ENCODE peak calls at places on chromosomes 13 and 19, in five cellular contexts. One of them, this sample, is unnamed.

GRCh38 chr13:44156294-44156658 is 217.3 kb upstream of the SERP2 start:
- DNase-seq in fibroblast of lung: no peak
- DNase-seq in MM.1S: no peak
- DNase-seq in neuronal stem cell: no peak
- DNase-seq in K562: no peak
- DNase-seq in this sample: no peak

GRCh38 chr13:103803349-103803748 is 737.1 kb upstream of the SLC10A2 start:
- DNase-seq in fibroblast of lung: no peak
- DNase-seq in MM.1S: no peak
- DNase-seq in neuronal stem cell: no peak
- DNase-seq in K562: no peak
- DNase-seq in this sample: no peak

GRCh38 chr13:107867701-107868661 is 347.4 kb downstream of the LIG4 start:
- DNase-seq in fibroblast of lung: peak; percentile 58
- DNase-seq in MM.1S: no peak
- DNase-seq in neuronal stem cell: peak; percentile 66
- DNase-seq in K562: peak; percentile 78
- DNase-seq in this sample: peak; percentile 83

GRCh38 chr13:74325106-74325505 is 190.9 kb upstream of the KLF12 start:
- DNase-seq in fibroblast of lung: peak; percentile 82
- DNase-seq in MM.1S: no peak
- DNase-seq in neuronal stem cell: no peak
- DNase-seq in K562: no peak
- DNase-seq in this sample: no peak

GRCh38 chr13:26881154-26881553 is 120.6 kb upstream of the GPR12 start:
- DNase-seq in fibroblast of lung: peak; percentile 2
- DNase-seq in MM.1S: no peak
- DNase-seq in neuronal stem cell: no peak
- DNase-seq in K562: no peak
- DNase-seq in this sample: no peak

GRCh38 chr19:45187421-45188100 is 9.0 kb downstream of the BLOC1S3 start:
- DNase-seq in fibroblast of lung: no peak
- DNase-seq in MM.1S: peak; percentile 61
- DNase-seq in neuronal stem cell: no peak
- DNase-seq in K562: peak; percentile 65
- DNase-seq in this sample: peak; percentile 77

GRCh38 chr19:57642396-57643046 is 9.6 kb downstream of the ZNF211 start:
- DNase-seq in fibroblast of lung: no peak
- DNase-seq in MM.1S: no peak
- DNase-seq in neuronal stem cell: no peak
- DNase-seq in K562: no peak
- DNase-seq in this sample: no peak

GRCh38 chr19:58555920-58556632 is 1.2 kb upstream of the CHMP2A start:
- DNase-seq in fibroblast of lung: no peak
- DNase-seq in MM.1S: no peak
- DNase-seq in neuronal stem cell: no peak
- DNase-seq in K562: no peak
- DNase-seq in this sample: no peak

GRCh38 chr19:45632468-45633196 is 6.6 kb downstream of the EML2 start:
- DNase-seq in fibroblast of lung: peak; percentile 90
- DNase-seq in MM.1S: no peak
- DNase-seq in neuronal stem cell: peak; percentile 88
- DNase-seq in K562: peak; percentile 98
- DNase-seq in this sample: peak; percentile 93

GRCh38 chr19:3175761-3176714 is 2.5 kb upstream of the S1PR4 start:
- DNase-seq in fibroblast of lung: peak; percentile 39
- DNase-seq in MM.1S: no peak
- DNase-seq in neuronal stem cell: no peak
- DNase-seq in K562: no peak
- DNase-seq in this sample: no peak

GRCh38 chr19:13015361-13016231 is 20.3 kb downstream of the NFIX start:
- DNase-seq in fibroblast of lung: peak; percentile 55
- DNase-seq in MM.1S: no peak
- DNase-seq in neuronal stem cell: no peak
- DNase-seq in K562: peak; percentile 38
- DNase-seq in this sample: peak; percentile 62

GRCh38 chr19:45569619-45570421 is 14.8 kb downstream of the OPA3 start:
- DNase-seq in fibroblast of lung: peak; percentile 38
- DNase-seq in MM.1S: peak; percentile 51
- DNase-seq in neuronal stem cell: peak; percentile 47
- DNase-seq in K562: peak; percentile 77
- DNase-seq in this sample: peak; percentile 80

GRCh38 chr19:18795540-18795939 is 4.4 kb upstream of the COMP start:
- DNase-seq in fibroblast of lung: no peak
- DNase-seq in MM.1S: no peak
- DNase-seq in neuronal stem cell: no peak
- DNase-seq in K562: no peak
- DNase-seq in this sample: peak; percentile 64

GRCh38 chr19:43784981-43785808 is 4.4 kb upstream of the KCNN4 start:
- DNase-seq in fibroblast of lung: peak; percentile 77
- DNase-seq in MM.1S: peak; percentile 79
- DNase-seq in neuronal stem cell: peak; percentile 59
- DNase-seq in K562: peak; percentile 70
- DNase-seq in this sample: peak; percentile 86

GRCh38 chr13:99992376-99992775 is 10.8 kb downstream of the ZIC2 start:
- DNase-seq in fibroblast of lung: no peak
- DNase-seq in MM.1S: no peak
- DNase-seq in neuronal stem cell: no peak
- DNase-seq in K562: no peak
- DNase-seq in this sample: peak; percentile 24

GRCh38 chr13:77985866-77986636 is 67.4 kb upstream of the EDNRB start:
- DNase-seq in fibroblast of lung: no peak
- DNase-seq in MM.1S: no peak
- DNase-seq in neuronal stem cell: no peak
- DNase-seq in K562: no peak
- DNase-seq in this sample: no peak

GRCh38 chr19:54620464-54620863 is 9.8 kb upstream of the LILRB1 start:
- DNase-seq in fibroblast of lung: no peak
- DNase-seq in MM.1S: no peak
- DNase-seq in neuronal stem cell: no peak
- DNase-seq in K562: no peak
- DNase-seq in this sample: no peak

GRCh38 chr13:25752957-25753540 is 298.8 kb downstream of the SHISA2 start:
- DNase-seq in fibroblast of lung: peak; percentile 96
- DNase-seq in MM.1S: peak; percentile 76
- DNase-seq in neuronal stem cell: no peak
- DNase-seq in K562: no peak
- DNase-seq in this sample: no peak

GRCh38 chr19:56839665-56840451 is 668 bp downstream of the PEG3 start:
- DNase-seq in fibroblast of lung: peak; percentile 91
- DNase-seq in MM.1S: no peak
- DNase-seq in neuronal stem cell: peak; percentile 92
- DNase-seq in K562: no peak
- DNase-seq in this sample: no peak

GRCh38 chr13:22009500-22009899 is 338.6 kb downstream of the FGF9 start:
- DNase-seq in fibroblast of lung: no peak
- DNase-seq in MM.1S: no peak
- DNase-seq in neuronal stem cell: no peak
- DNase-seq in K562: no peak
- DNase-seq in this sample: no peak

GRCh38 chr19:19120308-19121156 is 17.7 kb downstream of the TMEM161A start:
- DNase-seq in fibroblast of lung: peak; percentile 81
- DNase-seq in MM.1S: no peak
- DNase-seq in neuronal stem cell: peak; percentile 95
- DNase-seq in K562: peak; percentile 99
- DNase-seq in this sample: peak; percentile 97

GRCh38 chr13:114173753-114174152 is 5.3 kb upstream of the CFAP97D2 start:
- DNase-seq in fibroblast of lung: peak; percentile 68
- DNase-seq in MM.1S: no peak
- DNase-seq in neuronal stem cell: no peak
- DNase-seq in K562: no peak
- DNase-seq in this sample: no peak

GRCh38 chr13:23044906-23045305 is 135.9 kb upstream of the SGCG start:
- DNase-seq in fibroblast of lung: no peak
- DNase-seq in MM.1S: no peak
- DNase-seq in neuronal stem cell: no peak
- DNase-seq in K562: no peak
- DNase-seq in this sample: no peak

GRCh38 chr13:100694722-100695644 is 20.4 kb upstream of the TMTC4 start:
- DNase-seq in fibroblast of lung: peak; percentile 46
- DNase-seq in MM.1S: no peak
- DNase-seq in neuronal stem cell: peak; percentile 17
- DNase-seq in K562: peak; percentile 40
- DNase-seq in this sample: peak; percentile 77

GRCh38 chr19:18418034-18418724 is 1.0 kb upstream of the SSBP4 start:
- DNase-seq in fibroblast of lung: no peak
- DNase-seq in MM.1S: no peak
- DNase-seq in neuronal stem cell: no peak
- DNase-seq in K562: no peak
- DNase-seq in this sample: no peak

GRCh38 chr19:41416194-41416674 is 10.9 kb downstream of the B3GNT8 start:
- DNase-seq in fibroblast of lung: no peak
- DNase-seq in MM.1S: no peak
- DNase-seq in neuronal stem cell: no peak
- DNase-seq in K562: no peak
- DNase-seq in this sample: no peak

GRCh38 chr19:16969127-16969526 is 57.5 kb downstream of the CPAMD8 start:
- DNase-seq in fibroblast of lung: no peak
- DNase-seq in MM.1S: no peak
- DNase-seq in neuronal stem cell: no peak
- DNase-seq in K562: no peak
- DNase-seq in this sample: no peak

GRCh38 chr19:46413262-46414031 is at the start of gene CCDC8:
- DNase-seq in fibroblast of lung: peak; percentile 98
- DNase-seq in MM.1S: no peak
- DNase-seq in neuronal stem cell: peak; percentile 91
- DNase-seq in K562: peak; percentile 94
- DNase-seq in this sample: peak; percentile 97

DNA sequence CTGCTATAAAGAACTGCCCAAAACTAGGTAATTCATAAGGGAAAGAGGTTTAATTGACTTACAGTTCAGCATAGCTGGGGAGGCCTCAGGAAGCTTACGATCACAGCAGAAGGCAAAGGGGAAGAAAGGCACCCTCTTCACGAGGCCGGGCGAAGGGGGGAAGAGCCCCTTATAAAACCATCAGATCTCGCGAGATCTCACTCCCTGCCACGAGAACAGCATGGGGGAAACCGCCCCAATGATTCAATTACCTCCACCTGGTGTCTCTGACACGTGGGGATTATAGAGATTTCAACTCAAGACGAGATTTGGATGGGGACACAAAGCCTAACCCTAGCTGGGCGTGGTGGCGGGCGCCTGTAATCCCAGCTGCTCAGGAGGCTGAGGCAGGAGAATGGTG is 42.8 kb downstream of the SLC6A16 start:
- DNase-seq in fibroblast of lung: no peak
- DNase-seq in MM.1S: no peak
- DNase-seq in neuronal stem cell: no peak
- DNase-seq in K562: no peak
- DNase-seq in this sample: no peak
- H3K9ac ChIP-seq in fibroblast of lung: no peak overlapping the region
- H3K9ac ChIP-seq in MM.1S: no peak overlapping the region
- H3K9ac ChIP-seq in neuronal stem cell: no peak overlapping the region
- H3K9ac ChIP-seq in K562: no peak overlapping the region
- H3K9ac ChIP-seq in this sample: no peak overlapping the region

DNA sequence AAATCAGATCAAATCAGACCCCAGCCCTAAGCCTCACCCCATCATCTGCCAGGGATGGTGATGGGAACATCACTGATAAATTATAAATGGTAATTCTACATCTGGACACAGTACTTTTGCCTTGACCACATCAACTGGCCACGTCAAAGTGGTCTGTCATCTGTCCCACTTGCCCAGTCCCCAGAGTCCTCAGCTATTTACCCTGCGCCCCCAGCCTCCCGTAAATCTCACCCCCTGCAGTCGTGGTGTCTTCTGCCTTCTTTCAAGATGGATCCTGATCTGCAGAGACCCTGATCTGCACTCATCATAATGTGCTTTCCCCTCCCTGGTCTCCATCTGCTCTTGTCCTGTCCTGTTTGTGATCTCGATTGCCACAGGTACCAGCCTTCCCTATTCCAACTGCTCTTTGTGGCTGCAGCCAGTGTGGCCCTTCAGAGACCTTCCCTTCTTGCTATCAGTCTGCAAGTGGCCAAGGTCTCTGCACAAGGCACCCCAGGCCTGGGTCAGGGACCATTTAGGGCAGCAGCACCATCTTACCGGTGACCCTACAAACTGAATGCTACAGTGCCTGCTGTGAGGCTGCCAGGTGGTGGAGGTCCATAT is 26.7 kb upstream of the POP4 start:
- DNase-seq in fibroblast of lung: no peak
- DNase-seq in MM.1S: no peak
- DNase-seq in neuronal stem cell: no peak
- DNase-seq in K562: no peak
- DNase-seq in this sample: no peak
- H3K27ac ChIP-seq in fibroblast of lung: no peak overlapping the region
- H3K27ac ChIP-seq in MM.1S: no peak overlapping the region
- H3K27ac ChIP-seq in neuronal stem cell: no peak overlapping the region
- H3K27ac ChIP-seq in K562: no peak overlapping the region
- H3K27ac ChIP-seq in this sample: no peak overlapping the region

DNA sequence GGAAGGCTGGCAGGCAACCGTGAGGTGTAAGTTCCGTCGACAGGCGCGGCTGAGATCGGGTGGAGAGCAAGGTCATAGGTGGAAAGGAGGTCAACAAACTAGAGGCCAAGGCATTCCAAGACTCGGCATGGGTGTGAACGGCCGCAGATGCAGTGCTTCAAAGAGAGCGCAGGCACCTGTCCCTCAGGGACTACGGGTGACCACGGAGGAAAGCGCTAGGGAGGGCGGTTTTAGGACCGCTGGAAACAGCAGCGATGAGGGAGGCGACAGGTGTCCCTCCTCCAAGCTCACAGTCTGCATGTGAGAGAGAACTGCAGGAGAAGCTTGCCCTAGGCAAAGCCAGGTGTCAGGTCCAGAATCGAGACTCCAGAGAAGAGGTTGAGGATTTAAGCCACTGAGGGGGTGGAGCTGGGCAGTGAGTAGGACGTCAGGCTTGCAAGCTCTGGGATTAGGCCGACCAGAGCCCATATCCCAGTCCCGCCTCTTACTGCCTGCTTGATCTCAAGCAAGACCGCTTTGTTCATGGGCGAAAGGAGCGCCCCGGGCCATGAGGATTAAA is 1.6 kb upstream of the MLNR start:
- DNase-seq in fibroblast of lung: peak; percentile 28
- DNase-seq in MM.1S: no peak
- DNase-seq in neuronal stem cell: peak; percentile 43
- DNase-seq in K562: no peak
- DNase-seq in this sample: peak; percentile 85
- H2AFZ ChIP-seq in fibroblast of lung: no peak overlapping the region
- H2AFZ ChIP-seq in MM.1S: no peak overlapping the region
- H2AFZ ChIP-seq in neuronal stem cell: peak overlapping the region; percentile 46
- H2AFZ ChIP-seq in K562: no peak overlapping the region
- H2AFZ ChIP-seq in this sample: peak overlapping the region; percentile 28

GRCh38 chr13:75324413-75324940 is 157.5 kb downstream of the TBC1D4 start:
- DNase-seq in fibroblast of lung: no peak
- DNase-seq in MM.1S: no peak
- DNase-seq in neuronal stem cell: no peak
- DNase-seq in K562: no peak
- DNase-seq in this sample: no peak

GRCh38 chr13:75329723-75330122 is 152.2 kb downstream of the TBC1D4 start:
- DNase-seq in fibroblast of lung: no peak
- DNase-seq in MM.1S: no peak
- DNase-seq in neuronal stem cell: no peak
- DNase-seq in K562: no peak
- DNase-seq in this sample: no peak

GRCh38 chr13:75327132-75327505 is 154.8 kb downstream of the TBC1D4 start:
- DNase-seq in fibroblast of lung: no peak
- DNase-seq in MM.1S: no peak
- DNase-seq in neuronal stem cell: no peak
- DNase-seq in K562: no peak
- DNase-seq in this sample: no peak

GRCh38 chr13:75329097-75329496 is 152.9 kb downstream of the TBC1D4 start:
- DNase-seq in fibroblast of lung: no peak
- DNase-seq in MM.1S: no peak
- DNase-seq in neuronal stem cell: no peak
- DNase-seq in K562: no peak
- DNase-seq in this sample: no peak

GRCh38 chr13:75326173-75327131 is 155.5 kb downstream of the TBC1D4 start:
- DNase-seq in fibroblast of lung: peak; percentile 32
- DNase-seq in MM.1S: no peak
- DNase-seq in neuronal stem cell: no peak
- DNase-seq in K562: peak; percentile 41
- DNase-seq in this sample: no peak
- H3K9ac ChIP-seq in fibroblast of lung: no peak overlapping the region
- H3K9ac ChIP-seq in MM.1S: no peak overlapping the region
- H3K9ac ChIP-seq in neuronal stem cell: no peak overlapping the region
- H3K9ac ChIP-seq in K562: peak overlapping the region; percentile 85
- H3K9ac ChIP-seq in this sample: no peak overlapping the region

This sample was measured in neural progenitor cell.